ENCODE peak calls at places on chromosomes 12 and 14, in six cellular contexts. G is pancreas; O is activated CD4-positive, alpha-beta T cell treated with anti-CD3 and anti-CD28 coated beads for 36 hours; C is heart right ventricle; P is activated naive CD8-positive, alpha-beta T cell treated with anti-CD3 and anti-CD28 coated beads, Interleukin-2, amount 10 ng/mL, durations not matched to agents 7 days and 5 days; X is effector memory CD8-positive, alpha-beta T cell. N is an unnamed sample.

GRCh38 chr14:52265248-52265647 is 2.2 kb upstream of the PTGDR start:
- ATAC-seq in O (no peak), C (no peak), G (no peak), X (no peak), P (peak), N (no peak)

GRCh38 chr14:23411563-23412525 is 3.8 kb upstream of the MYH6 start:
- ATAC-seq in C (peak), G (no peak), O (no peak), P (no peak), X (no peak), N (no peak)

GRCh38 chr12:116389990-116390655 is 112.6 kb upstream of the MED13L start:
- ATAC-seq in P (no peak), X (no peak), G (peak), C (peak), O (no peak), N (no peak)

GRCh38 chr12:91774471-91774921 is 371.1 kb downstream of the BTG1 start:
- ATAC-seq in G (peak), C (no peak), O (peak), X (no peak), P (no peak), N (no peak)

GRCh38 chr12:3275171-3276041 is 198.2 kb downstream of the TSPAN9 start:
- ATAC-seq in C (peak), X (peak), P (peak), G (peak), O (peak), N (peak)

GRCh38 chr12:50971946-50972345 is 19.6 kb downstream of the HIGD1C start:
- ATAC-seq in X (no peak), G (no peak), P (no peak), C (no peak), O (no peak), N (no peak)

GRCh38 chr14:27371209-27371608 is 773.4 kb upstream of the NOVA1 start:
- ATAC-seq in G (no peak), X (no peak), P (no peak), C (no peak), O (no peak), N (no peak)

GRCh38 chr14:75568141-75568540 is 10.3 kb upstream of the FLVCR2 start:
- ATAC-seq in P (no peak), C (no peak), O (no peak), X (no peak), G (no peak), N (peak)

GRCh38 chr12:93624595-93625294 is 52.3 kb downstream of the SOCS2 start:
- ATAC-seq in O (no peak), C (no peak), P (no peak), G (no peak), X (no peak), N (peak)

GRCh38 chr12:54589964-54590363 is 1.5 kb upstream of the PPP1R1A start:
- ATAC-seq in G (no peak), C (no peak), O (no peak), P (no peak), X (no peak), N (no peak)

GRCh38 chr12:25529738-25530137 is 23.3 kb downstream of the LMNTD1 start:
- ATAC-seq in O (no peak), G (no peak), P (no peak), X (no peak), C (no peak), N (no peak)

GRCh38 chr12:10358131-10358530 is 31.7 kb downstream of the KLRK1 start:
- ATAC-seq in P (no peak), X (no peak), O (no peak), C (no peak), G (no peak), N (no peak)

GRCh38 chr14:21090194-21090939 is 8.1 kb downstream of the ZNF219 start:
- ATAC-seq in C (no peak), O (no peak), G (no peak), X (no peak), P (no peak), N (no peak)

GRCh38 chr12:113089839-113090238 is 33.3 kb downstream of the DTX1 start:
- ATAC-seq in P (peak), O (peak), C (no peak), G (no peak), X (no peak), N (peak)

GRCh38 chr12:64584173-64584555 is 26.1 kb upstream of the RASSF3 start:
- ATAC-seq in C (no peak), P (no peak), O (no peak), X (no peak), G (no peak), N (peak)

GRCh38 chr14:94081386-94081820 is 293 bp downstream of the IFI27L1 start:
- ATAC-seq in X (peak), O (peak), P (peak), C (no peak), G (no peak), N (peak)

GRCh38 chr12:27707216-27707615 is 3.4 kb upstream of the MRPS35 start:
- ATAC-seq in X (no peak), C (no peak), O (no peak), G (no peak), P (no peak), N (no peak)

GRCh38 chr12:42332301-42332894 is 6.4 kb downstream of the PPHLN1 start:
- ATAC-seq in G (peak), P (no peak), C (peak), O (peak), X (peak), N (peak)

GRCh38 chr12:15562263-15562662 is 226.9 kb downstream of the EPS8 start:
- ATAC-seq in C (no peak), O (peak), G (no peak), X (no peak), P (peak), N (peak)

GRCh38 chr12:662541-663292 is 528 bp downstream of the NINJ2 start:
- ATAC-seq in C (peak), P (no peak), O (no peak), X (no peak), G (no peak), N (peak)

GRCh38 chr12:57019983-57020719 is 3.8 kb upstream of the TAC3 start:
- ATAC-seq in X (no peak), C (no peak), G (no peak), O (no peak), P (no peak), N (no peak)

GRCh38 chr14:50859296-50859624 is 12.6 kb upstream of the ABHD12B start:
- ATAC-seq in P (peak), O (no peak), G (peak), X (no peak), C (peak), N (no peak)

N was measured in activated T-helper 17 cell treated with anti-CD3 and anti-CD28 coated beads, Interleukin-2, amount 50 U/mL, for 72 hours.